ENCODE peak calls at places on chromosomes 1 and 21, in six cellular contexts. P is lower leg skin, Q is transverse colon, E is EL, T is non-pigmented ciliary epithelial cell, H is HCT116. G is an unnamed sample.

GRCh38 chr1:194289569-194290266 is 1103.3 kb upstream of the B3GALT2 start:
- DNase-seq in E (no peak), T (no peak), Q (peak), P (no peak), H (no peak), G (no peak)

GRCh38 chr1:6701437-6702153 is at the start of gene DNAJC11:
- DNase-seq in Q (peak), H (peak), T (no peak), E (peak), P (peak), G (peak)

GRCh38 chr1:24427469-24427862 is 11.9 kb downstream of the NIPAL3 start:
- DNase-seq in Q (no peak), E (no peak), T (no peak), H (no peak), P (no peak), G (no peak)

GRCh38 chr1:26391450-26391849 is 18.9 kb upstream of the ZNF683 start:
- DNase-seq in H (peak), T (no peak), E (peak), Q (no peak), P (no peak), G (no peak)

GRCh38 chr1:73839922-73840321 is 358.1 kb downstream of the LRRIQ3 start:
- DNase-seq in Q (no peak), H (no peak), E (no peak), P (no peak), T (no peak), G (no peak)

GRCh38 chr1:13699936-13700520 is at the start of gene PRDM2:
- DNase-seq in Q (peak), E (peak), P (peak), T (no peak), H (no peak), G (peak)

GRCh38 chr1:12056331-12056841 is 6.7 kb upstream of the TNFRSF8 start:
- DNase-seq in Q (no peak), P (no peak), H (no peak), E (no peak), T (no peak), G (no peak)

GRCh38 chr1:42931108-42931539 is 27.5 kb downstream of the SLC2A1 start:
- DNase-seq in Q (peak), H (no peak), E (peak), P (peak), T (no peak), G (no peak)

GRCh38 chr1:207228987-207229386 is 92.5 kb upstream of the CD55 start:
- DNase-seq in T (no peak), P (no peak), E (no peak), Q (no peak), H (no peak), G (no peak)

GRCh38 chr1:173758980-173759379 is 44.2 kb downstream of the KLHL20 start:
- DNase-seq in E (no peak), Q (no peak), T (no peak), H (no peak), P (no peak), G (no peak)

GRCh38 chr1:228094432-228095016 is 8.6 kb downstream of the C1orf35 start:
- DNase-seq in T (no peak), E (no peak), Q (peak), P (no peak), H (no peak), G (no peak)

GRCh38 chr1:36479505-36480051 is 3.1 kb downstream of the CSF3R start:
- DNase-seq in H (no peak), P (no peak), T (no peak), Q (no peak), E (peak), G (no peak)

GRCh38 chr21:44058652-44058964 is 46.5 kb downstream of the TRAPPC10 start:
- DNase-seq in E (no peak), Q (no peak), H (no peak), T (no peak), P (peak), G (no peak)

GRCh38 chr21:31546402-31547155 is 112.9 kb upstream of the SOD1 start:
- DNase-seq in P (no peak), E (no peak), H (no peak), T (no peak), Q (no peak), G (no peak)

GRCh38 chr21:25360593-25360992 is 246.7 kb downstream of the MRPL39 start:
- DNase-seq in E (no peak), H (no peak), P (no peak), T (no peak), Q (no peak), G (no peak)

GRCh38 chr21:18164933-18165332 is 79.7 kb upstream of the CHODL start:
- DNase-seq in T (no peak), E (no peak), P (no peak), H (no peak), Q (no peak), G (no peak)

GRCh38 chr1:223844521-223844961 is 1.2 kb downstream of the TP53BP2 start:
- DNase-seq in Q (no peak), P (no peak), H (no peak), T (no peak), E (peak), G (no peak)

GRCh38 chr1:24984300-24984699 is 54.2 kb upstream of the RUNX3 start:
- DNase-seq in H (no peak), Q (no peak), T (no peak), E (no peak), P (no peak), G (no peak)

GRCh38 chr1:160768295-160768657 is 27.7 kb upstream of the LY9 start:
- DNase-seq in Q (peak), P (no peak), T (no peak), H (no peak), E (peak), G (no peak)

GRCh38 chr1:65431111-65431705 is 10.7 kb downstream of the LEPR start:
- DNase-seq in T (no peak), P (no peak), Q (no peak), H (no peak), E (peak), G (no peak)

GRCh38 chr1:53987880-53988279 is 30.1 kb downstream of the LDLRAD1 start:
- DNase-seq in Q (no peak), T (no peak), P (no peak), E (no peak), H (no peak), G (no peak)

G was measured in osteocyte.